ENCODE peak calls at places on chromosomes 5 and 9, in four cellular contexts. J is activated naive CD4-positive, alpha-beta T cell treated with anti-CD3 and anti-CD28 coated beads, Interleukin-2, amount 10 ng/mL, durations not matched to agents 7 days and 5 days; R is NCI-H1092 treated with DMSO at 0.1 percent for 48 hours; S is psoas muscle. V is an unnamed sample.

GRCh38 chr9:106864533-106865143 is 1.7 kb downstream of the ZNF462 start:
- DNase-seq in J (no peak), R (peak), S (no peak), V (no peak)

GRCh38 chr5:141846031-141846430 is 32.2 kb downstream of the PCDH1 start:
- DNase-seq in J (no peak), R (peak), S (no peak), V (no peak)

GRCh38 chr5:178090856-178091255 is 22.5 kb upstream of the N4BP3 start:
- DNase-seq in J (no peak), R (no peak), S (no peak), V (no peak)

GRCh38 chr5:158140120-158140778 is 281.3 kb upstream of the CLINT1 start:
- DNase-seq in J (no peak), R (no peak), S (peak), V (no peak)

GRCh38 chr9:133396952-133397351 is 20.8 kb downstream of the STKLD1 start:
- DNase-seq in J (no peak), R (peak), S (no peak), V (no peak)

GRCh38 chr5:150656191-150657132 is 4.6 kb upstream of the MYOZ3 start:
- DNase-seq in J (peak), R (peak), S (peak), V (peak)

GRCh38 chr5:37847978-37848425 is 8.2 kb upstream of the GDNF start:
- DNase-seq in J (no peak), R (no peak), S (peak), V (no peak)

GRCh38 chr9:35574578-35575104 is 30.4 kb upstream of the TESK1 start:
- DNase-seq in J (no peak), R (no peak), S (no peak), V (no peak)

GRCh38 chr5:170603578-170604565 is 100.1 kb downstream of the KCNIP1 start:
- DNase-seq in J (peak), R (peak), S (no peak), V (peak)

GRCh38 chr5:62606878-62607277 is 28.3 kb downstream of the LRRC70 start:
- DNase-seq in J (no peak), R (no peak), S (no peak), V (no peak)

GRCh38 chr9:115997923-115998322 is 155.7 kb upstream of the PAPPA start:
- DNase-seq in J (no peak), R (no peak), S (no peak), V (no peak)

GRCh38 chr9:12798066-12798770 is 23.4 kb downstream of the LURAP1L start:
- DNase-seq in J (no peak), R (peak), S (no peak), V (no peak)

GRCh38 chr9:111621895-111622480 is 9.1 kb upstream of the DNAJC25 start:
- DNase-seq in J (peak), R (no peak), S (no peak), V (peak)

GRCh38 chr5:167993771-167994170 is 297.7 kb upstream of the WWC1 start:
- DNase-seq in J (no peak), R (no peak), S (no peak), V (no peak)

GRCh38 chr5:57986746-57987145 is 473.1 kb downstream of the PLK2 start:
- DNase-seq in J (no peak), R (no peak), S (no peak), V (no peak)

GRCh38 chr5:168747987-168748777 is 169.0 kb upstream of the PANK3 start:
- DNase-seq in J (peak), R (no peak), S (no peak), V (peak)

GRCh38 chr5:34659168-34659567 is 3.0 kb downstream of the RAI14 start:
- DNase-seq in J (no peak), R (no peak), S (no peak), V (no peak)

GRCh38 chr5:43281840-43282658 is 31.2 kb downstream of the HMGCS1 start:
- DNase-seq in J (no peak), R (no peak), S (no peak), V (no peak)

GRCh38 chr5:57862471-57863282 is 380.1 kb upstream of the ACTBL2 start:
- DNase-seq in J (no peak), R (no peak), S (no peak), V (no peak)

GRCh38 chr5:15500326-15500958 is 462 bp downstream of the FBXL7 start:
- DNase-seq in J (no peak), R (no peak), S (peak), V (no peak)

GRCh38 chr9:27329292-27329691 is 32.3 kb upstream of the EQTN start:
- DNase-seq in J (no peak), R (no peak), S (no peak), V (no peak)

GRCh38 chr5:170503970-170504525 is at the start of gene KCNIP1:
- DNase-seq in J (no peak), R (peak), S (no peak), V (no peak)

GRCh38 chr5:95471922-95472321 is 80.8 kb downstream of the FAM81B start:
- DNase-seq in J (no peak), R (no peak), S (no peak), V (no peak)

GRCh38 chr9:37062331-37062730 is 28.3 kb upstream of the PAX5 start:
- DNase-seq in J (no peak), R (no peak), S (no peak), V (no peak)

GRCh38 chr5:79563247-79563590 is 49.0 kb upstream of the TENT2 start:
- DNase-seq in J (no peak), R (no peak), S (no peak), V (no peak)

GRCh38 chr9:127763918-127764384 is 14.5 kb downstream of the SH2D3C start:
- DNase-seq in J (no peak), R (no peak), S (peak), V (peak)

GRCh38 chr5:31049933-31050704 is 143.4 kb upstream of the CDH6 start:
- DNase-seq in J (no peak), R (peak), S (no peak), V (no peak)

GRCh38 chr5:125274938-125275759 is 528.7 kb upstream of the ZNF608 start:
- DNase-seq in J (no peak), R (peak), S (no peak), V (no peak)

GRCh38 chr5:73816656-73817420 is 190.8 kb downstream of the ARHGEF28 start:
- DNase-seq in J (no peak), R (no peak), S (no peak), V (no peak)

V was measured in activated naive CD8-positive, alpha-beta T cell treated with anti-CD3 and anti-CD28 coated beads, Interleukin-2, amount 50 U/mL, for 24 hours.